ENCODE peak calls at places on chromosomes 7 and 10, in nine cellular contexts. Y, J, G, E, H, D, K, T and I are unnamed samples.
A peak's percentile ranks its signal among the peaks of the same experiment; 100 is the strongest.

GRCh38 chr10:49736564-49737113 is 25.5 kb downstream of the OGDHL start:
- DNase-seq in Y (no peak), J (no peak), G (no peak), E (no peak), H (no peak), D (no peak), K (no peak), T (no peak), I (no peak)

GRCh38 chr7:102942883-102943261 is 30.1 kb downstream of the LRRC17 start:
- DNase-seq in Y (no peak), J (no peak), G (no peak), E (no peak), H (no peak), D (no peak), K (no peak), T (no peak), I (no peak)

GRCh38 chr7:77288676-77289320 is 89.2 kb upstream of the FGL2 start:
- DNase-seq in Y (peak; percentile 24), J (no peak), G (no peak), E (no peak), H (no peak), D (no peak), K (no peak), T (no peak), I (no peak)

GRCh38 chr10:74640134-74640533 is 186.3 kb upstream of the KAT6B start:
- DNase-seq in Y (peak; percentile 34), J (no peak), G (no peak), E (no peak), H (peak; percentile 46), D (no peak), K (no peak), T (no peak), I (no peak)

GRCh38 chr7:90728568-90728967 is 132.4 kb downstream of the CDK14 start:
- DNase-seq in Y (no peak), J (no peak), G (no peak), E (no peak), H (no peak), D (no peak), K (no peak), T (no peak), I (no peak)

GRCh38 chr10:112375721-112376577 is 2.0 kb downstream of the ACSL5 start:
- DNase-seq in Y (peak; percentile 18), J (no peak), G (peak; percentile 32), E (peak; percentile 72), H (peak; percentile 68), D (no peak), K (peak; percentile 35), T (peak; percentile 78), I (peak; percentile 49)

GRCh38 chr10:15369642-15370211 is 1.4 kb downstream of the FAM171A1 start:
- DNase-seq in Y (peak; percentile 11), J (no peak), G (no peak), E (no peak), H (no peak), D (no peak), K (no peak), T (no peak), I (no peak)

GRCh38 chr10:58932126-58932525 is 244.3 kb upstream of the PHYHIPL start:
- DNase-seq in Y (peak; percentile 97), J (no peak), G (no peak), E (no peak), H (no peak), D (no peak), K (no peak), T (no peak), I (no peak)

DNA sequence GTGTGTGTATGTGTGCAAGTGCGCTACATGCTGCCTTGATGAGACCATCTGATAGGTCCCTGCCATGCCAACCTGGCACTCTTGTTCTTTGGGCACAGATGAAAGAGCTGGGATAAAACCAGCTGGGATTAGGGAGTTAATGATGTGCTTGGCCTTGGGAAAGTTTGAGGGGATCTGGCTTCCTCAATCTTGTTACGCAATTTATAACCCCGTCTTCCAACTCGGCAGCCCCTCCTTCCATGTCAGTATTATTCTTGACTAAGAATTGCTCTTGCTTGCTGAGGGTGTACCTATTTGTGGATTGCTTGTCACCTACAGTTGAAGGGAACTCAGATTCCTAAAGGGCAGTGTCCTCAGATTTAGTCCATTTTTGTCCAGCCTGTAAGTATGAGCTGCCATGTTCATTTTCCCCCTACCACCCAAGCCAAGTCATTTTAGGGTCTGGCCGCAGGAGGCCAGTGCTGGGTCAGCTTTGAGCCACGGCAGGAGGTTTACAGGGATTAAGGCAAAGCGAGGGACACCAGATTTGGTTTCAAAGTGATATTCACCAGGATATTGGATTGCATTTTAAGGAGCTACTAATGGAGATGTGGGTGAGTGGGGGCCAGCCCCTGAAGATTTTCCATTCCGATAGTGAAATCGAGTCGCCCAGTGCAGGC is 34.1 kb upstream of the KCNMA1 start:
- DNase-seq in Y (no peak), J (no peak), G (no peak), E (no peak), H (no peak), D (no peak), K (no peak), T (no peak), I (no peak)
- TF ChIP-seq CTCF in Y (no peak), J (no peak), G (no peak), E (no peak), H (no peak), D (no peak), K (no peak), T (no peak), I (no peak)

DNA sequence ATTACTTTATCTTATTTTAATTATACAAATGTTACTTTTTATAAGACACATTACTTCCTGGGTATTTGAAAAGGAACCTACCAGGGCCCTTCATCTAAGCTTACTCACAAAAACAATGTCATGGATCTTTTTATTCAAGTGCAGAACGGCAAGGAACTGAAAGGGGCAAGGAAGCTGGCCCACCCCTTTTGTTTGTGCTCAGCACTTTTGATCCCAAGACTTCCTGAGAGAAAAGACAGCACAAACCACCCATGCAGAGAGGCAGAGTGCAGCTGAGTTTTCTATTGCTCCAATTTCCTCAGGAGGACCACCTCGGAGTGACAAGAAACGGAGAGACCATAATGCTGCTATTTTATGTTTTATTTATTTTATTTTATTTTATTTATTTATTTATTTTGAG is 232.0 kb upstream of the NRP1 start:
- DNase-seq in Y (no peak), J (no peak), G (no peak), E (no peak), H (no peak), D (no peak), K (no peak), T (no peak), I (no peak)
- TF ChIP-seq CTCF in Y (no peak), J (no peak), G (no peak), E (no peak), H (no peak), D (no peak), K (no peak), T (no peak), I (no peak)

DNA sequence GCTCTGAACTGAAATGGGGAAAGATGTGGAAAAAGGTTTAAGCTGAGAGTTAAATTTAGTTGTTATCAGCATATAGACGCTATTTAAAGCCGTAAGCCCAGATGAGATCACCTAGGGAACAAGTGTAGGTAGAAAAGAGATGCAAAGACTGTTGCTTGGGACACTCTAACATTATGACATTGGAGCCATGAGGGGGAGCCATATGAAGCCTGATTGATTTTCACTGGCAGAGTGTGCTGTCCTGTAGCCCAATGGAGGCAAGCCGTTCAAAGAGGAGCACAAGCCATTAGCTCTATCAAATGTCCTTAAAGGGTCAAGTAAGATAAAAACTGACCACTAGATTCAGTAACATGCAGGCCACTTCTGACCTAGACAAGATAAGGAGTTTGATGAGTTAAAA is 223.3 kb downstream of the TWIST1 start:
- DNase-seq in Y (no peak), J (no peak), G (no peak), E (no peak), H (no peak), D (no peak), K (no peak), T (no peak), I (no peak)
- TF ChIP-seq CTCF in Y (no peak), J (peak; percentile 11), G (no peak), E (no peak), H (no peak), D (no peak), K (no peak), T (no peak), I (no peak)

GRCh38 chr7:43583424-43584199 is 704 bp downstream of the STK17A start:
- DNase-seq in Y (peak; percentile 61), J (peak; percentile 38), G (peak; percentile 52), E (peak; percentile 82), H (peak; percentile 66), D (peak; percentile 75), K (no peak), T (peak; percentile 86), I (peak; percentile 69)
- TF ChIP-seq CTCF in Y (no peak), J (no peak), G (peak; percentile 28), E (no peak), H (peak; percentile 27), D (no peak), K (peak; percentile 16), T (no peak), I (no peak)

GRCh38 chr7:16137944-16138343 is 283.4 kb downstream of the CRPPA start:
- DNase-seq in Y (no peak), J (no peak), G (no peak), E (no peak), H (no peak), D (no peak), K (no peak), T (no peak), I (no peak)
- TF ChIP-seq CTCF in Y (no peak), J (no peak), G (no peak), E (no peak), H (no peak), D (no peak), K (no peak), T (no peak), I (no peak)

GRCh38 chr7:55305130-55305529 is 60.0 kb upstream of the LANCL2 start:
- DNase-seq in Y (peak; percentile 31), J (no peak), G (no peak), E (no peak), H (no peak), D (no peak), K (no peak), T (no peak), I (no peak)

GRCh38 chr7:55306331-55306730 is 58.8 kb upstream of the LANCL2 start:
- DNase-seq in Y (peak; percentile 74), J (peak; percentile 7), G (no peak), E (no peak), H (no peak), D (no peak), K (no peak), T (no peak), I (no peak)

GRCh38 chr7:55309040-55309991 is 55.8 kb upstream of the LANCL2 start:
- DNase-seq in Y (peak; percentile 19), J (no peak), G (no peak), E (no peak), H (no peak), D (no peak), K (peak; percentile 46), T (peak; percentile 53), I (peak; percentile 71)

GRCh38 chr7:55308186-55308929 is 56.8 kb upstream of the LANCL2 start:
- DNase-seq in Y (peak; percentile 98), J (peak; percentile 90), G (no peak), E (no peak), H (no peak), D (no peak), K (no peak), T (no peak), I (no peak)

GRCh38 chr7:55307123-55307916 is 57.8 kb upstream of the LANCL2 start:
- DNase-seq in Y (peak; percentile 37), J (peak; percentile 31), G (no peak), E (no peak), H (no peak), D (peak; percentile 8), K (peak; percentile 1), T (no peak), I (no peak)
- TF ChIP-seq CTCF in Y (no peak), J (peak; percentile 18), G (no peak), E (no peak), H (no peak), D (no peak), K (no peak), T (no peak), I (no peak)